ENCODE peak calls at places on chromosomes 13 and 19, in five cellular contexts. P is WERI-Rb-1; H is naive thymus-derived CD4-positive, alpha-beta T cell; W is pancreas; T is dorsolateral prefrontal cortex. A is an unnamed sample.
A peak's percentile ranks its signal among the peaks of the same experiment; 100 is the strongest.

GRCh38 chr13:58160980-58161379 is 529.4 kb downstream of the PCDH17 start:
- DNase-seq in P (no peak), H (no peak), W (no peak), T (no peak), A (no peak)

GRCh38 chr19:38216785-38217746 is 7.0 kb downstream of the DPF1 start:
- DNase-seq in P (no peak), H (no peak), W (no peak), T (no peak), A (no peak)

GRCh38 chr19:38386300-38386967 is 1.4 kb downstream of the GGN start:
- DNase-seq in P (no peak), H (no peak), W (peak; percentile 61), T (no peak), A (no peak)

GRCh38 chr19:19106061-19106551 is 32.2 kb downstream of the TMEM161A start:
- DNase-seq in P (no peak), H (no peak), W (no peak), T (no peak), A (no peak)

GRCh38 chr13:66958611-66959010 is 271.5 kb downstream of the PCDH9 start:
- DNase-seq in P (no peak), H (no peak), W (no peak), T (no peak), A (no peak)

GRCh38 chr13:104301216-104301975 is 1235.2 kb upstream of the SLC10A2 start:
- DNase-seq in P (no peak), H (no peak), W (no peak), T (no peak), A (no peak)

GRCh38 chr13:38979891-38980627 is 10.6 kb downstream of the STOML3 start:
- DNase-seq in P (no peak), H (no peak), W (no peak), T (peak; percentile 35), A (no peak)

GRCh38 chr13:106036870-106037269 is 498.6 kb downstream of the EFNB2 start:
- DNase-seq in P (peak; percentile 91), H (no peak), W (no peak), T (no peak), A (no peak)

GRCh38 chr13:98327326-98328314 is 150.6 kb upstream of the RNF113B start:
- DNase-seq in P (no peak), H (no peak), W (no peak), T (no peak), A (no peak)

GRCh38 chr13:45184693-45185092 is 16.2 kb downstream of the KCTD4 start:
- DNase-seq in P (no peak), H (no peak), W (no peak), T (no peak), A (no peak)

GRCh38 chr13:21683034-21683733 is 12.3 kb downstream of the FGF9 start:
- DNase-seq in P (no peak), H (no peak), W (no peak), T (no peak), A (no peak)

GRCh38 chr13:113943821-113944565 is 29.9 kb downstream of the C13orf46 start:
- DNase-seq in P (no peak), H (no peak), W (peak; percentile 49), T (no peak), A (no peak)

GRCh38 chr19:44954649-44955499 is at the start of gene CLPTM1:
- DNase-seq in P (peak; percentile 96), H (peak; percentile 96), W (peak; percentile 99), T (peak; percentile 95), A (peak; percentile 94)

GRCh38 chr13:108214511-108215383 is 589 bp downstream of the LIG4 start:
- DNase-seq in P (peak; percentile 50), H (no peak), W (no peak), T (no peak), A (peak; percentile 11)

GRCh38 chr19:15101479-15102082 is 5.6 kb upstream of the SYDE1 start:
- DNase-seq in P (peak; percentile 51), H (peak; percentile 57), W (no peak), T (no peak), A (no peak)

GRCh38 chr19:53586277-53586691 is 45.5 kb upstream of the DPRX start:
- DNase-seq in P (no peak), H (no peak), W (no peak), T (no peak), A (no peak)

GRCh38 chr13:21475115-21475514 is 16.0 kb upstream of the ZDHHC20 start:
- DNase-seq in P (no peak), H (no peak), W (no peak), T (no peak), A (no peak)

GRCh38 chr19:55134732-55135131 is 14.3 kb downstream of the TNNT1 start:
- DNase-seq in P (no peak), H (no peak), W (no peak), T (no peak), A (no peak)

GRCh38 chr13:73259061-73259908 is 200.5 kb downstream of the KLF5 start:
- DNase-seq in P (no peak), H (no peak), W (no peak), T (no peak), A (no peak)

GRCh38 chr19:54273811-54274210 is 7.1 kb downstream of the LILRB2 start:
- DNase-seq in P (no peak), H (no peak), W (no peak), T (no peak), A (no peak)

GRCh38 chr13:29684441-29684840 is 89.0 kb upstream of the SLC7A1 start:
- DNase-seq in P (no peak), H (no peak), W (no peak), T (no peak), A (no peak)

DNA sequence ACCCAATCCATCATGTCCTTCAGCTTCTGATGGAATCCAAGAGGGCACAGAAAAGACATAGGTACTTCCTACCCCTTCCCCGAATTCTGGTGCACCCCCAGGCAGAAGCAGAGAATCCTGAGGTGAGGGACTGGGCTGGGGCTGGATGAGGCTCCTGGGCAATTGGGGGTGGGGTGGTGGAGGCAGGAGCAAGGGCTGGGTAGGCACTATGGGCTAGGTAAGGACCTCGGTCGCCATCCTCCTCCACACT is 2.8 kb upstream of the KCNC3 start:
- DNase-seq in P (no peak), H (no peak), W (peak; percentile 43), T (no peak), A (no peak)
- H3K4me3 ChIP-seq in P (no peak overlapping the region), H (no peak overlapping the region), W (no peak overlapping the region), T (peak overlapping the region; percentile 74), A (peak overlapping the region; percentile 67)

GRCh38 chr19:407501-408440 is 1.2 kb downstream of the C2CD4C start:
- DNase-seq in P (peak; percentile 10), H (no peak), W (peak; percentile 55), T (peak; percentile 24), A (no peak)
- H3K4me3 ChIP-seq in P (peak overlapping the region; percentile 73), H (no peak overlapping the region), W (no peak overlapping the region), T (peak overlapping the region; percentile 72), A (no peak overlapping the region)

GRCh38 chr19:48510421-48511268 is 990 bp downstream of the LMTK3 start:
- DNase-seq in P (peak; percentile 71), H (peak; percentile 77), W (peak; percentile 73), T (peak; percentile 86), A (peak; percentile 47)
- H3K4me3 ChIP-seq in P (peak overlapping the region; percentile 46), H (peak overlapping the region; percentile 82), W (no peak overlapping the region), T (peak overlapping the region; percentile 80), A (no peak overlapping the region)

GRCh38 chr13:42274386-42275097 is 2.6 kb downstream of the AKAP11 start:
- DNase-seq in P (no peak), H (no peak), W (no peak), T (no peak), A (no peak)
- H3K4me3 ChIP-seq in P (no peak overlapping the region), H (no peak overlapping the region), W (no peak overlapping the region), T (no peak overlapping the region), A (peak overlapping the region; percentile 84)

DNA sequence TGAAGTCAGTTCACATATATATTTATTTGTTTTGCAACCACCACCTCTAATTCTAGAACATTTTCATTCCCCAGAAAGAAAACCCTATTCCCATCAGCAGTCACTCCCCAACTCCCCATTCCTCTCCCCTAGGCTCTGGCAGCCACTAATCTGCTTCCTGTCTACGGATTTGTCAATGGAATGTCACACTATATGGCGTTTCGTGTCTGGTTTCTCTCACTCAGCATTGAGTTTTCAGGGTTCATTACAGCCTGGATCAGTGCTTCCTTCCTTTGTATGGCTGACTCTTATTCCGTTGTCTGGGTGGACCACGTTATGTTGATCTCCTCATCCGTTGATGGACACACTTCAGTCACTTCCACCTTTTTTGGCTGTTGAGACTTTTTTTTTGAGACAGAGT is 9.3 kb downstream of the COLGALT1 start:
- DNase-seq in P (no peak), H (no peak), W (no peak), T (no peak), A (no peak)
- H3K4me3 ChIP-seq in P (no peak overlapping the region), H (no peak overlapping the region), W (no peak overlapping the region), T (no peak overlapping the region), A (no peak overlapping the region)

GRCh38 chr19:6773323-6773931 is 919 bp downstream of the VAV1 start:
- DNase-seq in P (no peak), H (peak; percentile 48), W (no peak), T (no peak), A (peak; percentile 78)
- H3K4me3 ChIP-seq in P (no peak overlapping the region), H (peak overlapping the region; percentile 96), W (no peak overlapping the region), T (peak overlapping the region; percentile 38), A (peak overlapping the region; percentile 98)

A was measured in GM06990.